ENCODE peak calls at places on chromosomes 16 and 17, in four cellular contexts. A is nephron progenitor cell; O is CD8-positive, alpha-beta T cell; P is activated CD8-positive, alpha-beta memory T cell treated with anti-CD3 and anti-CD28 coated beads, Interleukin-2, amount 10 ng/mL, durations not matched to agents 7 days and 5 days. T is an unnamed sample.

GRCh38 chr16:76265434-76266045 is 11.7 kb upstream of the CNTNAP4 start:
- DNase-seq in A (peak; percentile 47), O (no peak), P (peak; percentile 41), T (peak; percentile 16)

GRCh38 chr17:39705786-39706348 is 6.0 kb downstream of the ERBB2 start:
- DNase-seq in A (no peak), O (no peak), P (no peak), T (no peak)

GRCh38 chr17:21170829-21171228 is 43.1 kb downstream of the TMEM11 start:
- DNase-seq in A (no peak), O (no peak), P (no peak), T (no peak)

GRCh38 chr16:13507530-13507929 is 412.4 kb upstream of the ERCC4 start:
- DNase-seq in A (no peak), O (no peak), P (no peak), T (no peak)

GRCh38 chr17:41617136-41617535 is 4.6 kb upstream of the KRT16 start:
- DNase-seq in A (no peak), O (no peak), P (no peak), T (no peak)

GRCh38 chr17:29613371-29613837 is 9.3 kb downstream of the CORO6 start:
- DNase-seq in A (peak; percentile 99), O (peak; percentile 97), P (peak; percentile 95), T (peak; percentile 96)

GRCh38 chr17:66495035-66495434 is 192.6 kb downstream of the PRKCA start:
- DNase-seq in A (no peak), O (no peak), P (no peak), T (no peak)

GRCh38 chr17:42380935-42381334 is 7.3 kb downstream of the STAT3 start:
- DNase-seq in A (no peak), O (no peak), P (no peak), T (no peak)

GRCh38 chr17:47808830-47809480 is 12.6 kb downstream of the OSBPL7 start:
- DNase-seq in A (no peak), O (no peak), P (no peak), T (no peak)

GRCh38 chr16:57204675-57205074 is 18.5 kb downstream of the RSPRY1 start:
- DNase-seq in A (no peak), O (no peak), P (no peak), T (no peak)

GRCh38 chr17:32349503-32349853 is 479 bp upstream of the ZNF207 start:
- DNase-seq in A (no peak), O (peak; percentile 16), P (peak; percentile 48), T (peak; percentile 24)

GRCh38 chr16:86011532-86011931 is 112.6 kb downstream of the IRF8 start:
- DNase-seq in A (no peak), O (no peak), P (no peak), T (no peak)

GRCh38 chr17:50863221-50863843 is 2.8 kb downstream of the TOB1 start:
- DNase-seq in A (peak; percentile 46), O (peak; percentile 35), P (peak; percentile 69), T (peak; percentile 58)

GRCh38 chr17:57823469-57824401 is 26.1 kb downstream of the MRPS23 start:
- DNase-seq in A (peak; percentile 19), O (no peak), P (no peak), T (no peak)

GRCh38 chr17:6464446-6465041 is 20.3 kb downstream of the PIMREG start:
- DNase-seq in A (no peak), O (no peak), P (no peak), T (no peak)

GRCh38 chr16:85612191-85612800 is 826 bp upstream of the GSE1 start:
- DNase-seq in A (peak; percentile 55), O (peak; percentile 17), P (peak; percentile 64), T (peak; percentile 27)

GRCh38 chr17:81553018-81553615 is 964 bp upstream of the FAAP100 start:
- DNase-seq in A (peak; percentile 77), O (peak; percentile 71), P (peak; percentile 90), T (peak; percentile 85)

GRCh38 chr17:82567286-82567685 is 47.8 kb downstream of the FOXK2 start:
- DNase-seq in A (no peak), O (no peak), P (no peak), T (no peak)

GRCh38 chr17:44187131-44187899 is 543 bp downstream of the TMUB2 start:
- DNase-seq in A (no peak), O (no peak), P (no peak), T (no peak)

GRCh38 chr16:30183961-30184429 is 593 bp downstream of the CORO1A start:
- DNase-seq in A (peak; percentile 5), O (peak; percentile 76), P (peak; percentile 95), T (peak; percentile 92)

GRCh38 chr17:4174556-4174955 is 31.6 kb downstream of the CYB5D2 start:
- DNase-seq in A (no peak), O (no peak), P (no peak), T (no peak)

GRCh38 chr17:11874756-11875155 is 122.5 kb downstream of the ZNF18 start:
- DNase-seq in A (no peak), O (no peak), P (no peak), T (no peak)